ENCODE peak calls at places on chromosomes 6 and 20, in four cellular contexts. E is HEK293T, I is GM12878, P is H1. G is an unnamed sample.
A peak's percentile ranks its signal among the peaks of the same experiment; 100 is the strongest.

GRCh38 chr6:149211046-149211571 is 106.4 kb upstream of the TAB2 start:
- DNase-seq in E (no peak), I (no peak), P (no peak), G (no peak)

GRCh38 chr6:157656437-157657005 is 166.5 kb upstream of the SNX9 start:
- DNase-seq in E (no peak), I (no peak), P (no peak), G (no peak)

GRCh38 chr20:39342463-39342862 is 380.3 kb downstream of the DHX35 start:
- DNase-seq in E (no peak), I (peak; percentile 38), P (no peak), G (no peak)

GRCh38 chr6:36436466-36436865 is 6.2 kb downstream of the PXT1 start:
- DNase-seq in E (no peak), I (no peak), P (no peak), G (no peak)

GRCh38 chr6:154258064-154258757 is 98.4 kb downstream of the IPCEF1 start:
- DNase-seq in E (no peak), I (no peak), P (no peak), G (no peak)

GRCh38 chr6:115819506-115819905 is 241.2 kb downstream of the FRK start:
- DNase-seq in E (no peak), I (no peak), P (no peak), G (no peak)

GRCh38 chr6:169099411-169100202 is 154.0 kb downstream of the THBS2 start:
- DNase-seq in E (no peak), I (no peak), P (no peak), G (peak; percentile 13)

GRCh38 chr6:170290306-170291128 is at the start of gene DLL1:
- DNase-seq in E (peak; percentile 66), I (no peak), P (no peak), G (no peak)

GRCh38 chr6:13268914-13269532 is 59.3 kb downstream of the TBC1D7 start:
- DNase-seq in E (no peak), I (no peak), P (no peak), G (peak; percentile 15)

GRCh38 chr6:131036616-131037015 is 26.4 kb downstream of the EPB41L2 start:
- DNase-seq in E (no peak), I (no peak), P (no peak), G (no peak)

GRCh38 chr6:13378669-13379590 is 50.6 kb upstream of the TBC1D7 start:
- DNase-seq in E (no peak), I (no peak), P (no peak), G (no peak)

DNA sequence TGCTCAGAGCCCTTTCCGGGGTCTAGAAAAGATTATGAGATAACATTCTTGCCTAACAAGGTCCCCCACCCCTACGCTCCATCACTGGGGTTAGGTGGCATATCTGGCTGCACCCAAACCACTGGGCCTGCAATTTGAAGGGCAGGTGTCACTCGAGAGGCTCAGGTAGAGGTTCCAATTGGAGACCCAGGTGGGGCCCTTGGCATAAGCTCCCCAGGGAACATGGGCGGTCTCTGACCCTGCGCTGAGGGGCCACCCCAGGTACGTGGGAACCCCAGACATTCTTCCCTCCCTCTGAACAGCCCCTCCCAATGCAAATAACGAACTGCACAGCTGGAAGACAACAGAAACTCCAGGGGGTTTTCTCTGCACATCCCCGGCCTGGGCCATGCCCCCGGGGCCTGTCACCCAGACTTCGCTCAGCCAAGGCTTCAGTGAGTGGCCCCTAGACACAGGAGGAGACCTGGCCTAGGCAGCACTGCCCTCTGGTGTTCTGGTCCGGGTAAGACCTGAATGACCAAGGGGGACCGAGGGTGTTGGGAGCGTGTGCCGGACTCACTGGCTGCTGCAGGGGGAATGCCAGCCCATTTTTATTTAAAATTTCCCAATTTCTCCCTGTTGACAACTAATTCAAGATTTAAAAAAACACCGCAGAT is 47.5 kb downstream of the DSTN start:
- DNase-seq in E (peak; percentile 68), I (no peak), P (no peak), G (no peak)
- TF ChIP-seq SUZ12 in E (no peak), I (no peak), P (no peak), G (no peak)

GRCh38 chr6:139270249-139270648 is 21.5 kb downstream of the TXLNB start:
- DNase-seq in E (no peak), I (no peak), P (no peak), G (no peak)
- TF ChIP-seq SUZ12 in E (no peak), I (no peak), P (no peak), G (no peak)

DNA sequence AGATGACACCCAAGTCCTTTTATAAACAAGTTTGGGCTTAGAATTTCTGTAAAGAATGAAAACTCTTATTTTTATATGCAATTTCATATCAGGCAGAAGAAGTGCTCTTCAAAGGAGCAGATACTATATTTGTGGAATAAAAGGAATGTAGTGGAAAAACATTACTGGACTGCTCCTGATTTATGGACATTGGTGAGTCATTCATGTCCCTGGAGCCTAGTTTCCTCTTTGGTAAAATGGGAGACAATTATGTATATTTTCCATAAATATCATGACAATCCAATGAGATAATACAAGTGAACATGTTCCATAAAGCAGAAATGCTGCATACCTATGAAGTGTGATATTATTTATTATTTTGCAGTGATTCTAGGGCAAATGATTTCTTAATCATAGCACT is 445.7 kb upstream of the CITED2 start:
- DNase-seq in E (no peak), I (no peak), P (no peak), G (no peak)
- TF ChIP-seq SUZ12 in E (no peak), I (no peak), P (no peak), G (no peak)

GRCh38 chr6:25223421-25224052 is 55.6 kb upstream of the CARMIL1 start:
- DNase-seq in E (peak; percentile 60), I (peak; percentile 19), P (no peak), G (peak; percentile 22)
- TF ChIP-seq SUZ12 in E (no peak), I (no peak), P (no peak), G (no peak)